ENCODE peak calls at places on chromosomes 13 and 19, in four cellular contexts. Q is GM23338, F is suprapubic skin, Z is IMR-90. R is an unnamed sample. For H3K4me1, the result is how much of the 10 kb centered on the place peaks cover.

GRCh38 chr19:13765395-13766094 is 1.2 kb downstream of the MRI1 start:
- DNase-seq in F (no peak), Q (peak), Z (no peak), R (no peak)

GRCh38 chr19:6616011-6616410 is 25.1 kb upstream of the CD70 start:
- DNase-seq in Z (no peak), F (no peak), Q (no peak), R (no peak)

GRCh38 chr13:37666036-37666435 is 67.5 kb upstream of the POSTN start:
- DNase-seq in Q (no peak), F (no peak), Z (peak), R (no peak)

GRCh38 chr19:22832031-22832762 is at the start of gene ZNF723:
- DNase-seq in F (peak), Z (no peak), Q (peak), R (no peak)

GRCh38 chr19:48450441-48450840 is 4.7 kb downstream of the GRWD1 start:
- DNase-seq in F (no peak), Z (no peak), Q (no peak), R (no peak)

GRCh38 chr13:107864543-107865460 is 350.5 kb downstream of the LIG4 start:
- DNase-seq in Z (peak), F (no peak), Q (peak), R (no peak)

GRCh38 chr19:48656840-48657474 is 11.0 kb upstream of the CA11 start:
- DNase-seq in Z (peak), F (no peak), Q (no peak), R (no peak)

GRCh38 chr19:49636230-49636932 is 3.6 kb downstream of the RRAS start:
- DNase-seq in F (no peak), Q (no peak), Z (no peak), R (no peak)

GRCh38 chr19:34429553-34429952 is 1.4 kb downstream of the UBA2 start:
- DNase-seq in Z (no peak), F (no peak), Q (no peak), R (no peak)

GRCh38 chr13:50634339-50634738 is 209.2 kb downstream of the DLEU7 start:
- DNase-seq in Q (no peak), Z (no peak), F (no peak), R (no peak)

GRCh38 chr13:43085545-43085944 is 62.2 kb downstream of the DNAJC15 start:
- DNase-seq in Z (peak), Q (peak), F (no peak), R (no peak)

GRCh38 chr19:19026299-19026971 is 6.9 kb downstream of the SUGP2 start:
- DNase-seq in Z (no peak), F (no peak), Q (peak), R (no peak)

GRCh38 chr13:33940898-33941297 is 122.9 kb downstream of the RFC3 start:
- DNase-seq in Q (peak), Z (peak), F (no peak), R (no peak)

GRCh38 chr13:45328661-45329105 is 12.3 kb downstream of the TPT1 start:
- DNase-seq in Z (peak), F (no peak), Q (no peak), R (no peak)

GRCh38 chr13:41652735-41653361 is 195.5 kb downstream of the RGCC start:
- DNase-seq in Q (peak), F (no peak), Z (peak), R (no peak)

GRCh38 chr13:73090116-73090811 is 31.5 kb downstream of the KLF5 start:
- DNase-seq in F (no peak), Z (peak), Q (peak), R (no peak)

GRCh38 chr19:30224689-30225606 is 147.2 kb upstream of the ZNF536 start:
- DNase-seq in F (no peak), Q (peak), Z (no peak), R (no peak)

GRCh38 chr19:47691090-47691489 is 22.1 kb upstream of the EHD2 start:
- DNase-seq in F (no peak), Q (no peak), Z (no peak), R (no peak)

GRCh38 chr19:4586245-4586644 is 26.8 kb upstream of the SEMA6B start:
- DNase-seq in F (no peak), Q (no peak), Z (no peak), R (no peak)

GRCh38 chr19:4583961-4584669 is 24.6 kb upstream of the SEMA6B start:
- DNase-seq in Z (no peak), F (no peak), Q (peak), R (no peak)

GRCh38 chr19:4582980-4583842 is 23.7 kb upstream of the SEMA6B start:
- DNase-seq in Q (no peak), Z (no peak), F (no peak), R (no peak)

GRCh38 chr19:4585556-4585955 is 26.1 kb upstream of the SEMA6B start:
- DNase-seq in F (no peak), Z (no peak), Q (no peak), R (no peak)

GRCh38 chr19:4584670-4585460 is 25.4 kb upstream of the SEMA6B start:
- DNase-seq in Q (peak), F (no peak), Z (no peak), R (no peak)
- H3K4me3 ChIP-seq in Q (peak), F (peak), Z (peak), R (peak)

GRCh38 chr13:111919286-111919685 is 147.7 kb upstream of the SOX1 start:
- DNase-seq in Z (no peak), Q (no peak), F (peak), R (peak)

GRCh38 chr13:111920932-111921705 is 145.8 kb upstream of the SOX1 start:
- DNase-seq in Z (no peak), Q (no peak), F (peak), R (peak)

GRCh38 chr13:111917901-111918300 is 149.0 kb upstream of the SOX1 start:
- DNase-seq in Q (no peak), F (peak), Z (no peak), R (no peak)

GRCh38 chr13:111920306-111920931 is 146.5 kb upstream of the SOX1 start:
- DNase-seq in F (peak), Q (no peak), Z (no peak), R (peak)

GRCh38 chr13:111919826-111920225 is 147.1 kb upstream of the SOX1 start:
- DNase-seq in F (peak), Z (no peak), Q (no peak), R (peak)
- H3K4me1 ChIP-seq in F (under half), Z (under half), Q (under half), R (under half)

GRCh38 chr13:98482476-98483444 is 94.1 kb downstream of the STK24 start:
- DNase-seq in Z (peak), F (no peak), Q (peak), R (no peak)

GRCh38 chr13:98485561-98485960 is 91.3 kb downstream of the STK24 start:
- DNase-seq in F (no peak), Q (no peak), Z (no peak), R (no peak)

GRCh38 chr13:98486412-98486811 is 90.5 kb downstream of the STK24 start:
- DNase-seq in Z (no peak), F (no peak), Q (no peak), R (no peak)

GRCh38 chr13:98483636-98484288 is 93.1 kb downstream of the STK24 start:
- DNase-seq in Z (peak), F (no peak), Q (no peak), R (no peak)

DNA sequence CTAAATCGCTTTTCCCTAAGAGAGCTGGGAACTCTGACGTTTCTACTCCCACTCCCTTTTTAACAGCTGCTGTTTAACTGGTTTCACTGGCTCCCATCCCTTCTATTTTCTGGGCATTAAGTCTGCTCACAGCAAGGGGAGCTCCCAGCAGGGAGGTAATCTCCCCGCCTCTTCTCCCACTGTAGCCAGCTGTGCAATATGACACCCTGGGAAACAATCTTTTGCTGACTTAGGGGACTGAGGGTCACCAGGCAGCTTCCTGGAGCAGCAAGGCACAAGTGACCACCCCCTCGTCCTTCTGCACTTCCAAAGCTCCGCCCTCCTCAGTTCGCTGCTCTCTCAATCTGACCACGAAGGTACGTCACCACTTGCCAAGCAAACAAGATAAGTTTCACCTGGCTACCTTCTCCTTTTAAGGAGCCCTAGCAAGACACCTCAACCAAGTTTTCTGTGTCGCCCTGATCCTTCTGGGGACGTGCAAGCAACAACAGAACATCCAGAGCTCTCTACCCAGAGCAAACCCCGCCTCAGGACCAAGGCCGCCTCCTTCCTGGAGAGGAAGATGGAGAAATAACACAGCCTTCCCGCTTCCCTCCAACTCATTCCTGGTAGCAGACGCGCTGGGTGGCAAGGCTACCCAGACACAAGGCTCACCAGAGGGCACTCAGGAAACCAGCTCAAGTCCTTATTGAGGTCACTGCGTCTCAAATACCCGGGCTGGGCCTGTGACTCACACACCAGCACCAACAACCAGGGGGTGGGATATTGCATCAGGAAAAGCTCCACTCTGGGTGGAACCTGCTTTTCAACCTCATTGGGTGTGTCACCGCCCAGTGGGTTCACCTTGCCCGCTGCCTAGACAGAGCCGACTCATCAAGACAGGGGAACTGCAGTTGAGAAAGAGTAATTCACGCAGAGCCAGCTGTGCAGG is 92.4 kb downstream of the STK24 start:
- DNase-seq in Z (peak), F (peak), Q (peak), R (peak)
- H3K4me3 ChIP-seq in Z (no peak), F (peak), Q (peak), R (no peak)

DNA sequence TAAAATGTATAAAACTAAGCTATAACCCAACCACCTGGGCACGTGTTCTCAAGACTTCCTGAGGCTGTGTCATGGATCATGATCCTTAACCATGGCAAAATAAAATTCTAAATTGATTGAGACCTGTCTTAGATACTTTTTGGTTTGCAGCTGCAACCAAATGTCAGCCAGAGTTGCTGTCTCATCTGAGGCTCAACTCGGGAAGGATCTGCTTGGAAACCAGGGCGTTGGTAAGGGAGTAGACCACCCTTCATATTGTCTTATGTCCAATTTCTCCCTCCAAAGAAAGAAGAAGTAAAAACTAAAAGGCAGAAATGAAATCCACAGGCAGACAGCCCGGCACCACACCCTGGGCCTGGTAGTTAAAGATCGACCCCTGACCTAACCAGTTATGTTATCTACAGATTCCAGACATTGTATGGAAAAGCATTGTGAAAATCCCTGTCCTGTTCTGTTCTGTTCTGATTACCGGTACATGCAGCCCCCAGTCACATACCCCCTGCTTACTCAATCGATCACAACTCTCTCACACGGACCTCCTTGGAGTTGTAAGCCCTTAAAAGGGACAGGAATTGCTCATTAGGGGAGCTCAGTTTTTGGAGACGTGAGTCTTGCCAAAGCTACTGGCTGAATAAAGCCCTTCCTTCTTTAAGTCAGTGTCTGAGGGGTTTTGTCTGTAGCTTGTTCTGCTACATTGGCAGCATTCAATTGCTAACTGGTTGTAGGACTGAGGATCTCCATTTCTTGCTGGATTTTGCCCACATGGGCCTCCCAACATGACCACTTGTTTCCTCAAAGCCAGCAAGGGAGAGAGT is 22.9 kb upstream of the IGSF23 start:
- DNase-seq in F (no peak), Z (no peak), Q (no peak), R (no peak)
- H3K4me1 ChIP-seq in F (under half), Z (under half), Q (under half), R (under half)